ENCODE peak calls at places on chromosomes 12 and 14, in four cellular contexts. Z, X, W and O are unnamed samples.

GRCh38 chr12:607541-608001 is 55.7 kb downstream of the NINJ2 start:
- DNase-seq in Z (no peak), X (no peak), W (no peak), O (no peak)

GRCh38 chr12:116561181-116561821 is 2.1 kb downstream of the MAP1LC3B2 start:
- DNase-seq in Z (no peak), X (no peak), W (peak), O (no peak)

GRCh38 chr12:7374423-7375144 is 69.4 kb downstream of the CD163L1 start:
- DNase-seq in Z (peak), X (peak), W (peak), O (peak)

GRCh38 chr14:104602315-104602932 is 2.1 kb downstream of the TMEM179 start:
- DNase-seq in Z (no peak), X (no peak), W (no peak), O (no peak)

GRCh38 chr14:25049559-25050493 is at the start of gene STXBP6:
- DNase-seq in Z (no peak), X (peak), W (no peak), O (no peak)

GRCh38 chr12:118773956-118774723 is 207.2 kb upstream of the SRRM4 start:
- DNase-seq in Z (no peak), X (no peak), W (no peak), O (no peak)

GRCh38 chr12:28998662-28999120 is 150.4 kb upstream of the FAR2 start:
- DNase-seq in Z (no peak), X (peak), W (no peak), O (peak)

GRCh38 chr12:132537049-132537448 is 47.1 kb downstream of the FBRSL1 start:
- DNase-seq in Z (no peak), X (no peak), W (no peak), O (no peak)

GRCh38 chr12:124827588-124828184 is 36.0 kb downstream of the SCARB1 start:
- DNase-seq in Z (no peak), X (no peak), W (no peak), O (no peak)

GRCh38 chr14:58331111-58331510 is 32.8 kb downstream of the ARID4A start:
- DNase-seq in Z (peak), X (peak), W (peak), O (no peak)

GRCh38 chr12:94488449-94488848 is 28.8 kb upstream of the CEP83 start:
- DNase-seq in Z (no peak), X (no peak), W (no peak), O (no peak)

GRCh38 chr14:94401083-94401482 is 12.7 kb upstream of the SERPINA1 start:
- DNase-seq in Z (no peak), X (no peak), W (no peak), O (no peak)

GRCh38 chr12:57834086-57834876 is 12.2 kb downstream of the CTDSP2 start:
- DNase-seq in Z (no peak), X (no peak), W (no peak), O (no peak)

GRCh38 chr12:57838594-57839302 is 7.8 kb downstream of the CTDSP2 start:
- DNase-seq in Z (no peak), X (no peak), W (no peak), O (no peak)

GRCh38 chr12:57835366-57836288 is 10.9 kb downstream of the CTDSP2 start:
- DNase-seq in Z (no peak), X (no peak), W (no peak), O (no peak)

GRCh38 chr12:57837779-57838562 is 8.6 kb downstream of the CTDSP2 start:
- DNase-seq in Z (no peak), X (no peak), W (no peak), O (no peak)

DNA sequence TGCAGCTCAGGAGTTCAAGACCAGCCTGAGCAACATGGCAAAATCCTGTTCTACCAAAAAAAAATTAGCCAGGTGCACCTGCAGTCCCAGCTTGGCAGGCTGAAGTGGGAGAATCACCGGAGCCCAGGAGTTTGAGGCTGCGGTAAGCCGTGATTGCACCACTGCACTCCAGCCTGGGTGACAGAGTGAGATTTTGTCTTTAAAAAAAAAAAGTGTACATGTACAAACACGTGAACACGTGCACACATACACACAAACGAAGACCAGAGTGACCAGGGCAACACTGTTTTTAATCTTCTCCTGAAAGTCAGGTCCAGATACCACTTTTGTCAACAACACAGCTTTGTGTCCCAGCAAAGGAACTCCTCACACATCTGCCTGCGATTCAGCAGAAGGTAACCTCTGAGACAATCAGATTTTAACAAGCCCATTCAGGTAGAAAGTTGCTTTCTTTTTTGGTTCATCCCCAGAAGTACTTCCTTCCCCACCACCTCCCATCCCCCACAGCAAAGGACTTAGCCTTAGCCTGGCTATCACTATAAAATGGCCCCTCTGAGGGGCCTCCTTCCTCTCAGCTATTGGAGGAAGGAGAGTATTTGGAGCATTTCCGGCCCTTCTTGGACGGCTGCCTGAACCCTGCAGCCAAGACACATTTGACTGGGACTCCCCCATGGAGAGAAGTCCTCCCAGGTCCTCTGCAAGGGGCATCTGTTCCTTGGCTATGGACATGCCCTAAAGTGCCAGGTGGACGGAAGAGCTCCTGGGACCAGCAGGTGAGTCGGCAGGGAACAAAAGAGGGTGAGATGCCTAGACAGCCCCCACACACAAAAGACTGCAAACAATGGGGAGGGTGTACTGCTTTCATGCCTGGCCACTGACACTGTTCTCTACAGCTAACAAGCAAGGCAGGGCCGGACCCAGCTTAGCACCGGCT is 9.8 kb downstream of the CTDSP2 start:
- DNase-seq in Z (no peak), X (no peak), W (no peak), O (no peak)
- TF ChIP-seq POLR2AphosphoS5 in Z (no peak), X (no peak), W (no peak), O (peak)

GRCh38 chr12:9256758-9257405 is 48.7 kb upstream of the PZP start:
- DNase-seq in Z (no peak), X (no peak), W (no peak), O (no peak)
- TF ChIP-seq SIN3A in Z (no peak), X (no peak), W (no peak), O (no peak)

GRCh38 chr12:103664626-103665025 is 77.6 kb downstream of the STAB2 start:
- DNase-seq in Z (no peak), X (no peak), W (no peak), O (no peak)

GRCh38 chr12:103671367-103671766 is 84.3 kb downstream of the STAB2 start:
- DNase-seq in Z (no peak), X (no peak), W (no peak), O (no peak)

GRCh38 chr12:103665971-103666370 is 78.9 kb downstream of the STAB2 start:
- DNase-seq in Z (no peak), X (no peak), W (no peak), O (no peak)

GRCh38 chr12:103668520-103668919 is 81.4 kb downstream of the STAB2 start:
- DNase-seq in Z (no peak), X (no peak), W (no peak), O (no peak)

GRCh38 chr12:103667129-103667528 is 80.1 kb downstream of the STAB2 start:
- DNase-seq in Z (no peak), X (no peak), W (no peak), O (no peak)
- TF ChIP-seq TCF7L2 in Z (no peak), X (no peak), W (no peak), O (no peak)

GRCh38 chr14:63542231-63542999 is 762 bp downstream of the PPP2R5E start:
- DNase-seq in Z (no peak), X (no peak), W (peak), O (no peak)
- TF ChIP-seq POLR2AphosphoS5 in Z (no peak), X (no peak), W (no peak), O (no peak)

DNA sequence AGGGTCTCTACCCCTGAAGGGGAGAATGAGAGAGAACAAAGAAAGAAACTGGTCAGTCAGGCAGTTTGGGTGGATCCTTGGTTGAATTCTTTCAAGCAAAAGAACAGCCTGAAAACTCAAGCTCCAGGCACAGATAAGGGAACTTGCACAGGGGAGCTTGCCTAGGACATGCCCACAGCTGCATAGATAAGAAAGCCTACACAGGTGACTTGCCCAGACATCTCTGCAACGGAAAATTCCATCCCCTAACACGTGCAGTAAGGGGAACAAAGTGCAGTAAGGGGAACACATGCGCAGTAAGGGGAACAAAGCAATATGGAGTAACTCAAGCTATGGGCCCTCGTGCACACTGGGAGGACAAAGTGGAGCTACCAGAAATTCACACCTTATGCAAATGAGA is 540.1 kb upstream of the MIS18BP1 start:
- DNase-seq in Z (no peak), X (peak), W (no peak), O (no peak)
- TF ChIP-seq SIN3A in Z (no peak), X (no peak), W (no peak), O (no peak)

GRCh38 chr12:65278576-65279386 is at the start of gene MSRB3:
- DNase-seq in Z (peak), X (peak), W (peak), O (no peak)

GRCh38 chr12:65277994-65278575 is 398 bp upstream of the MSRB3 start:
- DNase-seq in Z (no peak), X (no peak), W (no peak), O (no peak)

GRCh38 chr12:65280306-65280705 is 1.8 kb downstream of the MSRB3 start:
- DNase-seq in Z (no peak), X (no peak), W (no peak), O (no peak)

GRCh38 chr12:65276923-65277322 is 1.6 kb upstream of the MSRB3 start:
- DNase-seq in Z (no peak), X (no peak), W (no peak), O (no peak)

DNA sequence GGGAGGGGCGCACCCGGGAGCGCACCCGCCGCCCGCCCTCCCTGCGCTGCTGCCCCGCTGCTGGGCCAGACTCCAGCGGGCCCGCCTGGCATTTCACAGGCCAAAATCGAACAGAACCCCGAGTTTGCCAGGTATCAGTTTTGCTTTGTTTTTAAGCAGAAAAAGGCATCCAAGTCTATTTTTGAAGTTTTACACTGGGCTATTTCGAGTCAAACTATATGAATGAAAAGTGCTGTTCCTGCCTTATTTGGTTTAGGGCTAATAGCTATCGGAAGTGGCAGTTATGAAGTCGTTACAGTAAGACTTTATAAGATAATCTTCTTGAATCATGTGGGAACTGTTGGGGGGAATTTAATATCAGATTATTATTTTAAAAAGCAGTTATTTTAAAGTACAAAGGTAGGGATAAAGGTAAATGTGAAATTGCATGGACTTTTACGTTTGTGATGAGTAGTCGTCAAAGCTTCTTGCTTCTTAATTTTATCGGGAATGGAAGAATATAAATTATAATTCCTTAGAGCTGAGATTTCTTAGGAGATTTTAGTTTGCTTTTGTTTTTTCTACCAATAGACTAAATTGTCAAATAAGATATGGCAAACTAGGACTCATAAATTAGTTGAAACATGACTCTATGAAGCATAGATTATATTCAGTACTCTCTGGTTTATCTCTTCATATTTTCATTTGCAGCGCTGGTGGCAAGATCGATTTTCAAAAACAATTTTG is 1.1 kb downstream of the MSRB3 start:
- DNase-seq in Z (no peak), X (no peak), W (no peak), O (no peak)
- TF ChIP-seq TCF7L2 in Z (no peak), X (no peak), W (no peak), O (no peak)